ENCODE peak calls at places on chromosome 19, in nine cellular contexts. One of them, this sample, is unnamed. For H3K9me3, the result is how much of the 10 kb centered on the place peaks cover.

GRCh38 chr19:50646074-50646807 is 3.0 kb upstream of the C19orf81 start:
- DNase-seq in spleen: no peak
- DNase-seq in IMR-90: peak
- DNase-seq in upper lobe of left lung: no peak
- DNase-seq in breast epithelium: no peak
- DNase-seq in ovary: no peak
- DNase-seq in adrenal gland: peak
- DNase-seq in uterus: no peak
- DNase-seq in HepG2: no peak
- DNase-seq in this sample: no peak

GRCh38 chr19:40726279-40726678 is 9.4 kb downstream of the ITPKC start:
- DNase-seq in uterus: no peak
- DNase-seq in adrenal gland: no peak
- DNase-seq in spleen: no peak
- DNase-seq in HepG2: no peak
- DNase-seq in breast epithelium: no peak
- DNase-seq in upper lobe of left lung: no peak
- DNase-seq in ovary: no peak
- DNase-seq in IMR-90: no peak
- DNase-seq in this sample: no peak

GRCh38 chr19:2051771-2052704 is 994 bp upstream of the MKNK2 start:
- DNase-seq in adrenal gland: no peak
- DNase-seq in breast epithelium: no peak
- DNase-seq in HepG2: no peak
- DNase-seq in spleen: peak
- DNase-seq in ovary: peak
- DNase-seq in upper lobe of left lung: peak
- DNase-seq in IMR-90: no peak
- DNase-seq in uterus: peak
- DNase-seq in this sample: no peak

GRCh38 chr19:39670998-39671397 is 15.3 kb downstream of the LGALS16 start:
- DNase-seq in uterus: no peak
- DNase-seq in HepG2: no peak
- DNase-seq in ovary: no peak
- DNase-seq in IMR-90: no peak
- DNase-seq in upper lobe of left lung: no peak
- DNase-seq in breast epithelium: no peak
- DNase-seq in spleen: no peak
- DNase-seq in adrenal gland: no peak
- DNase-seq in this sample: peak

GRCh38 chr19:1896508-1896907 is 8.7 kb upstream of the ADAT3 start:
- DNase-seq in uterus: no peak
- DNase-seq in spleen: no peak
- DNase-seq in IMR-90: no peak
- DNase-seq in HepG2: no peak
- DNase-seq in upper lobe of left lung: no peak
- DNase-seq in ovary: no peak
- DNase-seq in breast epithelium: no peak
- DNase-seq in adrenal gland: no peak
- DNase-seq in this sample: no peak

GRCh38 chr19:53511933-53512374 is 26.0 kb upstream of the ZNF331 start:
- DNase-seq in IMR-90: peak
- DNase-seq in HepG2: peak
- DNase-seq in ovary: peak
- DNase-seq in spleen: no peak
- DNase-seq in breast epithelium: peak
- DNase-seq in adrenal gland: peak
- DNase-seq in uterus: peak
- DNase-seq in upper lobe of left lung: peak
- DNase-seq in this sample: no peak

GRCh38 chr19:52138614-52139290 is 986 bp downstream of the ZNF616 start:
- DNase-seq in upper lobe of left lung: peak
- DNase-seq in IMR-90: peak
- DNase-seq in ovary: peak
- DNase-seq in HepG2: peak
- DNase-seq in uterus: peak
- DNase-seq in breast epithelium: no peak
- DNase-seq in spleen: peak
- DNase-seq in adrenal gland: peak
- DNase-seq in this sample: no peak

GRCh38 chr19:35040474-35040825 is 1.1 kb upstream of the HPN start:
- DNase-seq in HepG2: no peak
- DNase-seq in IMR-90: no peak
- DNase-seq in ovary: peak
- DNase-seq in upper lobe of left lung: no peak
- DNase-seq in spleen: no peak
- DNase-seq in breast epithelium: no peak
- DNase-seq in uterus: no peak
- DNase-seq in adrenal gland: no peak
- DNase-seq in this sample: no peak

GRCh38 chr19:18021121-18021755 is 13.3 kb downstream of the ARRDC2 start:
- DNase-seq in adrenal gland: peak
- DNase-seq in spleen: peak
- DNase-seq in uterus: peak
- DNase-seq in IMR-90: peak
- DNase-seq in ovary: peak
- DNase-seq in upper lobe of left lung: peak
- DNase-seq in breast epithelium: peak
- DNase-seq in HepG2: no peak
- DNase-seq in this sample: peak

GRCh38 chr19:10289836-10290438 is at the start of gene ICAM5:
- DNase-seq in upper lobe of left lung: no peak
- DNase-seq in ovary: no peak
- DNase-seq in uterus: no peak
- DNase-seq in breast epithelium: no peak
- DNase-seq in adrenal gland: no peak
- DNase-seq in spleen: peak
- DNase-seq in HepG2: no peak
- DNase-seq in IMR-90: peak
- DNase-seq in this sample: no peak

GRCh38 chr19:10368101-10368803 is 12.1 kb downstream of the TYK2 start:
- DNase-seq in upper lobe of left lung: no peak
- DNase-seq in IMR-90: no peak
- DNase-seq in uterus: no peak
- DNase-seq in ovary: no peak
- DNase-seq in spleen: no peak
- DNase-seq in HepG2: no peak
- DNase-seq in adrenal gland: no peak
- DNase-seq in breast epithelium: no peak
- DNase-seq in this sample: no peak

GRCh38 chr19:19335408-19336158 is 15.0 kb downstream of the MAU2 start:
- DNase-seq in IMR-90: no peak
- DNase-seq in adrenal gland: no peak
- DNase-seq in breast epithelium: no peak
- DNase-seq in upper lobe of left lung: no peak
- DNase-seq in HepG2: no peak
- DNase-seq in uterus: no peak
- DNase-seq in spleen: no peak
- DNase-seq in ovary: no peak
- DNase-seq in this sample: no peak

GRCh38 chr19:39254539-39255345 is 6.1 kb upstream of the IFNL4 start:
- DNase-seq in HepG2: no peak
- DNase-seq in IMR-90: no peak
- DNase-seq in uterus: no peak
- DNase-seq in spleen: no peak
- DNase-seq in ovary: no peak
- DNase-seq in adrenal gland: no peak
- DNase-seq in upper lobe of left lung: no peak
- DNase-seq in breast epithelium: no peak
- DNase-seq in this sample: no peak

GRCh38 chr19:2567580-2567979 is 91.7 kb downstream of the GADD45B start:
- DNase-seq in spleen: peak
- DNase-seq in HepG2: no peak
- DNase-seq in breast epithelium: no peak
- DNase-seq in adrenal gland: peak
- DNase-seq in uterus: no peak
- DNase-seq in ovary: peak
- DNase-seq in upper lobe of left lung: peak
- DNase-seq in IMR-90: no peak
- DNase-seq in this sample: no peak

GRCh38 chr19:38737297-38737865 is 6.9 kb downstream of the CAPN12 start:
- DNase-seq in upper lobe of left lung: no peak
- DNase-seq in spleen: no peak
- DNase-seq in breast epithelium: no peak
- DNase-seq in IMR-90: no peak
- DNase-seq in uterus: no peak
- DNase-seq in ovary: no peak
- DNase-seq in HepG2: no peak
- DNase-seq in adrenal gland: no peak
- DNase-seq in this sample: no peak

GRCh38 chr19:53881482-53882390 is at the start of gene PRKCG:
- DNase-seq in spleen: peak
- DNase-seq in ovary: no peak
- DNase-seq in upper lobe of left lung: peak
- DNase-seq in uterus: no peak
- DNase-seq in IMR-90: no peak
- DNase-seq in adrenal gland: no peak
- DNase-seq in HepG2: peak
- DNase-seq in breast epithelium: no peak
- DNase-seq in this sample: no peak

GRCh38 chr19:38990949-38991697 is 15.6 kb upstream of the FBXO17 start:
- DNase-seq in ovary: no peak
- DNase-seq in breast epithelium: no peak
- DNase-seq in upper lobe of left lung: no peak
- DNase-seq in uterus: no peak
- DNase-seq in IMR-90: no peak
- DNase-seq in adrenal gland: peak
- DNase-seq in spleen: no peak
- DNase-seq in HepG2: no peak
- DNase-seq in this sample: no peak

GRCh38 chr19:32877977-32878745 is 8.6 kb upstream of the SLC7A9 start:
- DNase-seq in HepG2: no peak
- DNase-seq in upper lobe of left lung: no peak
- DNase-seq in uterus: no peak
- DNase-seq in spleen: peak
- DNase-seq in ovary: no peak
- DNase-seq in breast epithelium: no peak
- DNase-seq in IMR-90: no peak
- DNase-seq in adrenal gland: no peak
- DNase-seq in this sample: no peak

GRCh38 chr19:5680083-5680436 is 256 bp downstream of the MICOS13 start:
- DNase-seq in ovary: no peak
- DNase-seq in breast epithelium: no peak
- DNase-seq in upper lobe of left lung: peak
- DNase-seq in IMR-90: peak
- DNase-seq in spleen: peak
- DNase-seq in uterus: no peak
- DNase-seq in adrenal gland: peak
- DNase-seq in HepG2: no peak
- DNase-seq in this sample: no peak

GRCh38 chr19:41527079-41527478 is 48.9 kb upstream of the CEACAM21 start:
- DNase-seq in ovary: no peak
- DNase-seq in spleen: no peak
- DNase-seq in HepG2: no peak
- DNase-seq in adrenal gland: no peak
- DNase-seq in IMR-90: no peak
- DNase-seq in uterus: no peak
- DNase-seq in upper lobe of left lung: no peak
- DNase-seq in breast epithelium: no peak
- DNase-seq in this sample: no peak

GRCh38 chr19:11551603-11552235 is 7.3 kb downstream of the ELOF1 start:
- DNase-seq in breast epithelium: no peak
- DNase-seq in adrenal gland: no peak
- DNase-seq in uterus: peak
- DNase-seq in upper lobe of left lung: no peak
- DNase-seq in HepG2: no peak
- DNase-seq in ovary: peak
- DNase-seq in spleen: no peak
- DNase-seq in IMR-90: no peak
- DNase-seq in this sample: no peak

GRCh38 chr19:3612901-3613741 is 6.4 kb upstream of the TBXA2R start:
- DNase-seq in IMR-90: no peak
- DNase-seq in spleen: peak
- DNase-seq in breast epithelium: no peak
- DNase-seq in HepG2: no peak
- DNase-seq in uterus: no peak
- DNase-seq in adrenal gland: peak
- DNase-seq in ovary: peak
- DNase-seq in upper lobe of left lung: no peak
- DNase-seq in this sample: no peak

GRCh38 chr19:7397687-7398086 is 49.0 kb downstream of the ARHGEF18 start:
- DNase-seq in adrenal gland: no peak
- DNase-seq in uterus: no peak
- DNase-seq in upper lobe of left lung: no peak
- DNase-seq in IMR-90: peak
- DNase-seq in breast epithelium: no peak
- DNase-seq in HepG2: peak
- DNase-seq in spleen: no peak
- DNase-seq in ovary: no peak
- DNase-seq in this sample: no peak
- H3K27ac ChIP-seq in adrenal gland: no peak
- H3K27ac ChIP-seq in uterus: no peak
- H3K27ac ChIP-seq in upper lobe of left lung: peak
- H3K27ac ChIP-seq in IMR-90: peak
- H3K27ac ChIP-seq in breast epithelium: no peak
- H3K27ac ChIP-seq in HepG2: peak
- H3K27ac ChIP-seq in spleen: peak
- H3K27ac ChIP-seq in ovary: no peak
- H3K27ac ChIP-seq in this sample: no peak

GRCh38 chr19:42601811-42602443 is 7.2 kb upstream of the CEACAM8 start:
- DNase-seq in HepG2: peak
- DNase-seq in adrenal gland: peak
- DNase-seq in spleen: no peak
- DNase-seq in IMR-90: peak
- DNase-seq in uterus: no peak
- DNase-seq in ovary: no peak
- DNase-seq in upper lobe of left lung: no peak
- DNase-seq in breast epithelium: no peak
- DNase-seq in this sample: no peak

GRCh38 chr19:42606660-42607351 is 12.1 kb upstream of the CEACAM8 start:
- DNase-seq in breast epithelium: peak
- DNase-seq in adrenal gland: peak
- DNase-seq in uterus: no peak
- DNase-seq in upper lobe of left lung: peak
- DNase-seq in IMR-90: peak
- DNase-seq in spleen: peak
- DNase-seq in ovary: no peak
- DNase-seq in HepG2: peak
- DNase-seq in this sample: peak
- H3K9me3 ChIP-seq in breast epithelium: under half
- H3K9me3 ChIP-seq in adrenal gland: under half
- H3K9me3 ChIP-seq in uterus: under half
- H3K9me3 ChIP-seq in upper lobe of left lung: under half
- H3K9me3 ChIP-seq in IMR-90: under half
- H3K9me3 ChIP-seq in spleen: under half
- H3K9me3 ChIP-seq in ovary: under half
- H3K9me3 ChIP-seq in HepG2: under half
- H3K9me3 ChIP-seq in this sample: under half

GRCh38 chr19:15672580-15673175 is at the start of gene CYP4F12:
- DNase-seq in adrenal gland: peak
- DNase-seq in breast epithelium: peak
- DNase-seq in HepG2: peak
- DNase-seq in uterus: peak
- DNase-seq in spleen: peak
- DNase-seq in ovary: peak
- DNase-seq in IMR-90: no peak
- DNase-seq in upper lobe of left lung: peak
- DNase-seq in this sample: peak
- TF ChIP-seq POLR2A in adrenal gland: no peak
- TF ChIP-seq POLR2A in breast epithelium: no peak
- TF ChIP-seq POLR2A in HepG2: peak
- TF ChIP-seq POLR2A in uterus: no peak
- TF ChIP-seq POLR2A in spleen: no peak
- TF ChIP-seq POLR2A in ovary: no peak
- TF ChIP-seq POLR2A in IMR-90: no peak
- TF ChIP-seq POLR2A in upper lobe of left lung: no peak
- TF ChIP-seq POLR2A in this sample: no peak

GRCh38 chr19:49443366-49444099 is 2.2 kb upstream of the SLC17A7 start:
- DNase-seq in upper lobe of left lung: peak
- DNase-seq in HepG2: peak
- DNase-seq in adrenal gland: peak
- DNase-seq in spleen: peak
- DNase-seq in uterus: peak
- DNase-seq in ovary: peak
- DNase-seq in IMR-90: peak
- DNase-seq in breast epithelium: peak
- DNase-seq in this sample: peak
- H3K27ac ChIP-seq in upper lobe of left lung: peak
- H3K27ac ChIP-seq in HepG2: peak
- H3K27ac ChIP-seq in adrenal gland: no peak
- H3K27ac ChIP-seq in spleen: peak
- H3K27ac ChIP-seq in uterus: peak
- H3K27ac ChIP-seq in ovary: no peak
- H3K27ac ChIP-seq in IMR-90: no peak
- H3K27ac ChIP-seq in breast epithelium: peak
- H3K27ac ChIP-seq in this sample: peak